ENCODE peak calls at places on chromosomes 2 and 18, in four cellular contexts. V, J, H and Z are unnamed samples.

GRCh38 chr18:39591647-39592046 is 2026.0 kb upstream of the CELF4 start:
- DNase-seq in V (no peak), J (peak; percentile 3), H (no peak), Z (no peak)

GRCh38 chr18:48799724-48800315 is 150.9 kb downstream of the SMAD7 start:
- DNase-seq in V (no peak), J (no peak), H (no peak), Z (no peak)

GRCh38 chr2:15427987-15428386 is 133.1 kb downstream of the NBAS start:
- DNase-seq in V (no peak), J (no peak), H (no peak), Z (no peak)

GRCh38 chr2:12304494-12305228 is 412.1 kb upstream of the TRIB2 start:
- DNase-seq in V (no peak), J (no peak), H (no peak), Z (peak; percentile 17)

GRCh38 chr2:47373747-47374146 is 29.2 kb upstream of the MSH2 start:
- DNase-seq in V (no peak), J (no peak), H (no peak), Z (no peak)

GRCh38 chr18:7760967-7761946 is 194.1 kb downstream of the PTPRM start:
- DNase-seq in V (no peak), J (no peak), H (no peak), Z (no peak)

GRCh38 chr2:37274354-37274965 is 43.0 kb downstream of the NDUFAF7 start:
- DNase-seq in V (no peak), J (no peak), H (no peak), Z (no peak)

GRCh38 chr2:242030226-242030575 is 160.7 kb downstream of the RTP5 start:
- DNase-seq in V (no peak), J (no peak), H (no peak), Z (no peak)

GRCh38 chr2:83531211-83531610 is 927.9 kb downstream of the SUCLG1 start:
- DNase-seq in V (no peak), J (no peak), H (no peak), Z (no peak)

GRCh38 chr2:135227386-135227785 is 175.3 kb downstream of the RAB3GAP1 start:
- DNase-seq in V (peak; percentile 34), J (no peak), H (no peak), Z (no peak)

GRCh38 chr2:222919841-222920609 is 59.2 kb downstream of the ACSL3 start:
- DNase-seq in V (peak; percentile 91), J (no peak), H (no peak), Z (peak; percentile 53)

GRCh38 chr2:218252509-218253247 is 8.1 kb upstream of the GPBAR1 start:
- DNase-seq in V (peak; percentile 40), J (no peak), H (no peak), Z (peak; percentile 62)

GRCh38 chr2:44937688-44938240 is 3.7 kb upstream of the SIX3 start:
- DNase-seq in V (no peak), J (no peak), H (no peak), Z (peak; percentile 75)

GRCh38 chr2:216023055-216023648 is 9.8 kb upstream of the MREG start:
- DNase-seq in V (peak; percentile 37), J (no peak), H (no peak), Z (peak; percentile 46)

GRCh38 chr2:42092084-42092996 is 44.5 kb downstream of the PKDCC start:
- DNase-seq in V (no peak), J (no peak), H (no peak), Z (peak; percentile 78)

GRCh38 chr2:39568116-39568515 is 97.6 kb upstream of the TMEM178A start:
- DNase-seq in V (no peak), J (no peak), H (no peak), Z (no peak)

GRCh38 chr2:233426619-233427342 is 72.5 kb downstream of the DGKD start:
- DNase-seq in V (no peak), J (no peak), H (no peak), Z (peak; percentile 80)

GRCh38 chr18:31685097-31686082 is 1.0 kb upstream of the B4GALT6 start:
- DNase-seq in V (peak; percentile 60), J (no peak), H (peak; percentile 21), Z (peak; percentile 30)

GRCh38 chr2:96099861-96100798 is 16.2 kb downstream of the ADRA2B start:
- DNase-seq in V (no peak), J (no peak), H (no peak), Z (peak; percentile 64)

GRCh38 chr2:18267501-18267900 is 293.0 kb downstream of the RDH14 start:
- DNase-seq in V (no peak), J (no peak), H (no peak), Z (no peak)

GRCh38 chr2:135607561-135607960 is 76.3 kb downstream of the R3HDM1 start:
- DNase-seq in V (no peak), J (no peak), H (no peak), Z (no peak)

GRCh38 chr2:222506230-222506934 is 82.0 kb downstream of the SGPP2 start:
- DNase-seq in V (no peak), J (no peak), H (no peak), Z (no peak)

GRCh38 chr18:63137999-63138448 is 181.5 kb downstream of the BCL2 start:
- DNase-seq in V (no peak), J (no peak), H (no peak), Z (no peak)